ENCODE peak calls at places on chromosomes 4 and X, in five cellular contexts. T is stomach, W is endodermal cell, X is left lung, O is colonic mucosa. R is an unnamed sample.

GRCh38 chr4:156971168-156971601 is 414 bp downstream of the PDGFC start:
- DNase-seq in X (no peak), W (peak; percentile 80), O (peak; percentile 44), T (peak; percentile 34), R (peak; percentile 74)

GRCh38 chrX:110044531-110045249 is 41.8 kb downstream of the TMEM164 start:
- DNase-seq in W (no peak), O (no peak), T (no peak), X (no peak), R (no peak)

GRCh38 chr4:138406881-138407280 is 164.7 kb upstream of the SLC7A11 start:
- DNase-seq in X (no peak), O (no peak), W (no peak), T (no peak), R (no peak)

GRCh38 chr4:110515676-110516075 is 39.7 kb downstream of the ENPEP start:
- DNase-seq in W (no peak), T (no peak), X (no peak), O (peak; percentile 20), R (no peak)

GRCh38 chr4:1318488-1319213 is 28.4 kb upstream of the UVSSA start:
- DNase-seq in X (peak; percentile 48), O (no peak), T (no peak), W (peak; percentile 74), R (peak; percentile 51)

GRCh38 chr4:1215347-1216075 is 33.4 kb downstream of the CTBP1 start:
- DNase-seq in T (peak; percentile 43), X (no peak), W (no peak), O (no peak), R (no peak)

GRCh38 chr4:133868856-133869255 is 332.7 kb downstream of the PABPC4L start:
- DNase-seq in W (no peak), X (no peak), O (no peak), T (no peak), R (no peak)

GRCh38 chrX:15745179-15745578 is 7.1 kb downstream of the CA5B start:
- DNase-seq in X (no peak), W (no peak), O (no peak), T (no peak), R (no peak)

GRCh38 chrX:291411-291901 is 10.3 kb downstream of the PLCXD1 start:
- DNase-seq in W (no peak), O (peak; percentile 9), T (no peak), X (peak; percentile 63), R (peak; percentile 58)

GRCh38 chrX:8783100-8784098 is 17.8 kb downstream of the FAM9A start:
- DNase-seq in X (peak; percentile 65), T (no peak), W (peak; percentile 82), O (peak; percentile 38), R (no peak)

GRCh38 chrX:19121898-19122640 is at the start of gene ADGRG2:
- DNase-seq in O (peak; percentile 33), W (peak; percentile 77), T (peak; percentile 56), X (peak; percentile 79), R (peak; percentile 72)

GRCh38 chrX:19127649-19128168 is 5.4 kb upstream of the ADGRG2 start:
- DNase-seq in O (no peak), W (no peak), X (no peak), T (no peak), R (no peak)

GRCh38 chrX:19121466-19121865 is 802 bp downstream of the ADGRG2 start:
- DNase-seq in T (no peak), W (peak; percentile 56), X (no peak), O (no peak), R (no peak)

GRCh38 chrX:19122641-19123009 is 357 bp upstream of the ADGRG2 start:
- DNase-seq in X (no peak), T (no peak), O (no peak), W (no peak), R (no peak)
- H3K27me3 ChIP-seq in X (peaks cover 38% of the 10 kb centered on the region), T (peaks cover 29% of the 10 kb centered on the region), O (peaks cover 10% of the 10 kb centered on the region), W (peaks cover 45% of the 10 kb centered on the region), R (no peaks in the 10 kb centered on the region)

DNA sequence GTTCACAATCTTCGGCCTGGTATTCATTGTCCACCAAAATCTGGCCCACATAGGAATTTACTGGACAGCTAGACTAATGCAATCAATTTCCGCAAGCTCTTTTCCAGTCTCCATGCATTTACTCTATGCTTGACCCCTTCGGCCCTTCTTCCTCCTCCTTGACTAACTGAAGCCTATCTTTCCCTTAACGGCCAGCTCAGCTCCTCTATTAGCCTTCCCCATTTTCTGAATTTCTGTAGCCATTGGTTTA is 1.2 kb upstream of the PHKA2 start:
- DNase-seq in O (no peak), X (no peak), T (no peak), W (no peak), R (no peak)
- H3K27ac ChIP-seq in O (peak overlapping the region; percentile 87), X (peak overlapping the region; percentile 82), T (peak overlapping the region; percentile 90), W (no peak overlapping the region), R (peak overlapping the region; percentile 92)

DNA sequence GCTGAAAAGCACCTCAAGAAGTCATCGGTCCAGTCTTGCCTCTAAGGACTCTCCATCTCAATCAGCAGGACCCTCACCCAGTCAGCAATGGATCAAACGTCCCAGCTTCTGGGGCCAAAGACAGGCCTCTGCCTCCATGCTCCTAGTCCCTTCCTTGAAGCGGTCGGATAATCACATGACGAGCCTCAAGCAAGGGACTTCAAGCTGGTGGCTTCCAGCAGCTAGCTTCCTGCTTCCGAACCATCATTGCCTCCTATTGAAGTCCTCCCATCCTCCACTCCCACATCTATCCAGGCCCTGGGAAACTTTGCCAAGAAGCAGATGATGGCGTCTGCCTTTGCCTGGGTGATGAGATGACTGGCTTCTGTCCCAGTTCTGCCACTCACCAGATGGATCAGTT is 135.2 kb upstream of the MAMLD1 start:
- DNase-seq in O (peak; percentile 9), W (no peak), X (no peak), T (no peak), R (no peak)
- H3K27me3 ChIP-seq in O (no peaks in the 10 kb centered on the region), W (no peaks in the 10 kb centered on the region), X (no peaks in the 10 kb centered on the region), T (no peaks in the 10 kb centered on the region), R (no peaks in the 10 kb centered on the region)

GRCh38 chr4:41213563-41214157 is 682 bp downstream of the APBB2 start:
- DNase-seq in T (no peak), W (no peak), O (peak; percentile 29), X (peak; percentile 79), R (peak; percentile 74)

GRCh38 chr4:41212221-41213203 is 1.8 kb downstream of the APBB2 start:
- DNase-seq in W (peak; percentile 69), O (peak; percentile 57), X (no peak), T (peak; percentile 47), R (no peak)

GRCh38 chr4:41209187-41209586 is 5.2 kb downstream of the APBB2 start:
- DNase-seq in O (peak; percentile 71), T (peak; percentile 65), X (no peak), W (no peak), R (no peak)

GRCh38 chr4:41207330-41207831 is 7.0 kb downstream of the APBB2 start:
- DNase-seq in X (no peak), O (no peak), T (no peak), W (no peak), R (no peak)

GRCh38 chr4:41209901-41210300 is 4.4 kb downstream of the APBB2 start:
- DNase-seq in T (no peak), W (no peak), O (no peak), X (no peak), R (no peak)
- H3K27ac ChIP-seq in T (no peak overlapping the region), W (no peak overlapping the region), O (peak overlapping the region; percentile 56), X (no peak overlapping the region), R (no peak overlapping the region)

GRCh38 chr4:172270421-172270820 is 457.2 kb downstream of the GALNTL6 start:
- DNase-seq in O (no peak), T (no peak), X (no peak), W (no peak), R (no peak)
- H3K27me3 ChIP-seq in O (no peaks in the 10 kb centered on the region), T (no peaks in the 10 kb centered on the region), X (no peaks in the 10 kb centered on the region), W (no peaks in the 10 kb centered on the region), R (no peaks in the 10 kb centered on the region)